ENCODE peak calls at places on chromosome 18, in five cellular contexts. One of them, this sample, is unnamed.
A peak's percentile ranks its signal among the peaks of the same experiment; 100 is the strongest.

GRCh38 chr18:13216732-13217465 is 1.7 kb upstream of the LDLRAD4 start:
- DNase-seq in NT2/D1: no peak
- DNase-seq in HCT116: no peak
- DNase-seq in K562: peak; percentile 25
- DNase-seq in SK-N-SH: peak; percentile 86
- DNase-seq in this sample: no peak

GRCh38 chr18:6270791-6271216 is 143.9 kb downstream of the L3MBTL4 start:
- DNase-seq in HCT116: no peak
- DNase-seq in K562: no peak
- DNase-seq in NT2/D1: no peak
- DNase-seq in SK-N-SH: no peak
- DNase-seq in this sample: peak; percentile 67

GRCh38 chr18:6056171-6056932 is 161.0 kb upstream of the TMEM200C start:
- DNase-seq in SK-N-SH: no peak
- DNase-seq in K562: no peak
- DNase-seq in NT2/D1: no peak
- DNase-seq in HCT116: no peak
- DNase-seq in this sample: no peak

GRCh38 chr18:24878289-24878688 is 417.9 kb downstream of the HRH4 start:
- DNase-seq in HCT116: no peak
- DNase-seq in SK-N-SH: peak; percentile 27
- DNase-seq in K562: no peak
- DNase-seq in NT2/D1: peak; percentile 22
- DNase-seq in this sample: no peak

GRCh38 chr18:13260114-13260926 is 41.8 kb downstream of the LDLRAD4 start:
- DNase-seq in SK-N-SH: no peak
- DNase-seq in K562: no peak
- DNase-seq in HCT116: no peak
- DNase-seq in NT2/D1: no peak
- DNase-seq in this sample: no peak

GRCh38 chr18:8858888-8859511 is 153.6 kb downstream of the MTCL1 start:
- DNase-seq in SK-N-SH: no peak
- DNase-seq in K562: no peak
- DNase-seq in NT2/D1: no peak
- DNase-seq in HCT116: no peak
- DNase-seq in this sample: no peak

GRCh38 chr18:50982086-50982801 is 14.4 kb downstream of the ELAC1 start:
- DNase-seq in HCT116: no peak
- DNase-seq in SK-N-SH: no peak
- DNase-seq in K562: no peak
- DNase-seq in NT2/D1: no peak
- DNase-seq in this sample: no peak

GRCh38 chr18:58004317-58004716 is 39.7 kb upstream of the NEDD4L start:
- DNase-seq in K562: no peak
- DNase-seq in HCT116: peak; percentile 60
- DNase-seq in NT2/D1: no peak
- DNase-seq in SK-N-SH: no peak
- DNase-seq in this sample: no peak

GRCh38 chr18:7878265-7879173 is 311.4 kb downstream of the PTPRM start:
- DNase-seq in SK-N-SH: no peak
- DNase-seq in HCT116: no peak
- DNase-seq in NT2/D1: peak; percentile 8
- DNase-seq in K562: no peak
- DNase-seq in this sample: no peak

GRCh38 chr18:68355637-68356036 is 359.3 kb downstream of the TMX3 start:
- DNase-seq in K562: no peak
- DNase-seq in HCT116: no peak
- DNase-seq in SK-N-SH: no peak
- DNase-seq in NT2/D1: no peak
- DNase-seq in this sample: no peak

GRCh38 chr18:78146136-78146535 is 833.5 kb upstream of the SALL3 start:
- DNase-seq in K562: no peak
- DNase-seq in HCT116: no peak
- DNase-seq in SK-N-SH: no peak
- DNase-seq in NT2/D1: no peak
- DNase-seq in this sample: no peak

GRCh38 chr18:8703181-8703638 is 2.1 kb upstream of the MTCL1 start:
- DNase-seq in NT2/D1: no peak
- DNase-seq in HCT116: no peak
- DNase-seq in SK-N-SH: no peak
- DNase-seq in K562: no peak
- DNase-seq in this sample: no peak

GRCh38 chr18:78925557-78926242 is 53.9 kb upstream of the SALL3 start:
- DNase-seq in NT2/D1: no peak
- DNase-seq in SK-N-SH: no peak
- DNase-seq in HCT116: no peak
- DNase-seq in K562: no peak
- DNase-seq in this sample: no peak

GRCh38 chr18:56836173-56836572 is 185.0 kb downstream of the WDR7 start:
- DNase-seq in HCT116: no peak
- DNase-seq in NT2/D1: no peak
- DNase-seq in K562: no peak
- DNase-seq in SK-N-SH: no peak
- DNase-seq in this sample: no peak

GRCh38 chr18:56835331-56835730 is 184.2 kb downstream of the WDR7 start:
- DNase-seq in HCT116: no peak
- DNase-seq in SK-N-SH: no peak
- DNase-seq in K562: no peak
- DNase-seq in NT2/D1: no peak
- DNase-seq in this sample: no peak

GRCh38 chr18:56831988-56832387 is 180.8 kb downstream of the WDR7 start:
- DNase-seq in NT2/D1: peak; percentile 44
- DNase-seq in K562: no peak
- DNase-seq in HCT116: no peak
- DNase-seq in SK-N-SH: no peak
- DNase-seq in this sample: no peak
- TF ChIP-seq YY1 in NT2/D1: no peak
- TF ChIP-seq YY1 in K562: no peak
- TF ChIP-seq YY1 in HCT116: no peak
- TF ChIP-seq YY1 in SK-N-SH: no peak
- TF ChIP-seq YY1 in this sample: no peak

GRCh38 chr18:23279931-23280330 is 144.6 kb downstream of the CABLES1 start:
- DNase-seq in SK-N-SH: peak; percentile 35
- DNase-seq in HCT116: no peak
- DNase-seq in NT2/D1: no peak
- DNase-seq in K562: no peak
- DNase-seq in this sample: no peak
- TF ChIP-seq YY1 in SK-N-SH: no peak
- TF ChIP-seq YY1 in HCT116: no peak
- TF ChIP-seq YY1 in NT2/D1: no peak
- TF ChIP-seq YY1 in K562: no peak
- TF ChIP-seq YY1 in this sample: no peak

GRCh38 chr18:55275042-55275897 is 312.7 kb downstream of the TCF4 start:
- DNase-seq in HCT116: no peak
- DNase-seq in NT2/D1: no peak
- DNase-seq in SK-N-SH: no peak
- DNase-seq in K562: no peak
- DNase-seq in this sample: no peak
- TF ChIP-seq YY1 in HCT116: no peak
- TF ChIP-seq YY1 in NT2/D1: no peak
- TF ChIP-seq YY1 in SK-N-SH: peak; percentile 33
- TF ChIP-seq YY1 in K562: no peak
- TF ChIP-seq YY1 in this sample: no peak

GRCh38 chr18:62402342-62402948 is 77.3 kb downstream of the TNFRSF11A start:
- DNase-seq in HCT116: no peak
- DNase-seq in K562: no peak
- DNase-seq in SK-N-SH: no peak
- DNase-seq in NT2/D1: no peak
- DNase-seq in this sample: no peak
- TF ChIP-seq YY1 in HCT116: no peak
- TF ChIP-seq YY1 in K562: no peak
- TF ChIP-seq YY1 in SK-N-SH: no peak
- TF ChIP-seq YY1 in NT2/D1: no peak
- TF ChIP-seq YY1 in this sample: no peak

GRCh38 chr18:80035997-80036396 is 1.8 kb downstream of the RBFA start:
- DNase-seq in NT2/D1: no peak
- DNase-seq in K562: peak; percentile 23
- DNase-seq in SK-N-SH: no peak
- DNase-seq in HCT116: no peak
- DNase-seq in this sample: no peak

GRCh38 chr18:80037869-80038630 is 3.8 kb downstream of the RBFA start:
- DNase-seq in K562: no peak
- DNase-seq in HCT116: no peak
- DNase-seq in SK-N-SH: no peak
- DNase-seq in NT2/D1: no peak
- DNase-seq in this sample: no peak

GRCh38 chr18:80034068-80034851 is at the start of gene RBFA:
- DNase-seq in NT2/D1: peak; percentile 91
- DNase-seq in HCT116: peak; percentile 94
- DNase-seq in SK-N-SH: peak; percentile 97
- DNase-seq in K562: peak; percentile 90
- DNase-seq in this sample: peak; percentile 94

GRCh38 chr18:80034852-80035406 is 695 bp downstream of the RBFA start:
- DNase-seq in HCT116: no peak
- DNase-seq in K562: no peak
- DNase-seq in NT2/D1: no peak
- DNase-seq in SK-N-SH: no peak
- DNase-seq in this sample: no peak

DNA sequence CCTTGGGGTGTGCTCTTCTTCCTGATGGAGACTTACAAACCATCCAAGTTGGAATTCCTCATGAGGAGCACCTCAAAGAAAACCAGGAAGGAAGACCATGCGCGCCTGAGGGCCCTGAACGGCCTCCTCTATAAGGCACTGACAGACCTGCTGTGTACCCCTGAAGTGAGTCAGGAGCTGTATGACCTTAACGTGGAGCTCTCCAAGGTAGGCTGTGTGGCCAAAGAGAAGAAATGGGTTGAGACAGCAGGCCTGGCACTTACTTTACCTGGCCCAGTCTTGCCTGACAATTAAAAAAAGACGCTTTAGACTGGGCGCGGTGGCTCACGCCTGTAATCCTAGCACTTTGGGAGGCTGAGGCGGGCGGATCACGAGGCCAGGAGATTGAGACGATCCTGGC is 3.1 kb downstream of the RBFA start:
- DNase-seq in HCT116: no peak
- DNase-seq in K562: no peak
- DNase-seq in NT2/D1: no peak
- DNase-seq in SK-N-SH: no peak
- DNase-seq in this sample: no peak
- TF ChIP-seq YY1 in HCT116: no peak
- TF ChIP-seq YY1 in K562: no peak
- TF ChIP-seq YY1 in NT2/D1: no peak
- TF ChIP-seq YY1 in SK-N-SH: no peak
- TF ChIP-seq YY1 in this sample: no peak

DNA sequence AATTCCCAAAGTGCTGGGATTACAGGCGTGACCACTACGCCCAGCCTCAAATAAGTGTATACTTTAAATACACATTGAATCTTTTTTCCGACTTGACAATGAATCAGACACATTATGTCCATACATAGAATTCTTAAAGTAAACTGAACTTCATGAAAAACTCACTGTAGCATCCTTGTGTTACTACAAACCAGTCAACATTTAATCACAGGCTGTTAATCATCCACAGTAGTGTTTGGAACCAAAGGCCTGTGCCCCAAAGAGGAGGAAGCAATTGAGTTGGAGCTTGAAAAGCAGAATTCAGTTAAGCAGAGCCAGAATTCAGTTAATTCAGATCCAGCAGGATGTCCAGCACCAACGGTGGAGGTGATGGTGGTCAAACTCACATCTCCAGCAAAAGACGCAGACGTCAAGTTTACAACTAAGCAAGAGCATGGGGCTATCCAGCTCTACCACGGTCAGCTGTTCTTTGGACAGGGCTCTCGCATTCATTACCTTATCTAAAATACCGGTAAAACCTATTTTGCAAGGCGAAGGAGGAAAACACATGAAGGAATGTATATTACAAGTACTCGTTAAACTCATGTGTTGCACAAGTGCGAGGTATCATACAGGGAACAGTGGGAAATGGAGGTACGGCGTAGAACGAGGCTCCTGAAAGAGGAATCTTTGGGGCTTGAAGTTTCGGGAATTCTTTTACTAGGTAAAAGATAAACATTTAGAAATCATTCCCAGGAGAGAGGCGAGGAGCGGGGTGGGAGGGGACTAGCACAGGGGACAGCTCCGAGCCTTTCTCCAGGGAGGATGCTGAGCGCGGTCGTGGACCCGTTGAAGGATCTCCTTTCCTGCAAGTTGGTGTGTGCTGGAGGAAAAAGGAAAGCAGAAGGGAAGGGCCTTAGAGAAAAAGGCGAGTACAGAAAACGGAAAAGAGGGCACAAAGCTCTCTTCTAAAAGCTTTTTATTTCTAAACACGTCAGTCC is 984 bp downstream of the SLC39A6 start:
- DNase-seq in K562: peak; percentile 42
- DNase-seq in SK-N-SH: peak; percentile 47
- DNase-seq in HCT116: no peak
- DNase-seq in NT2/D1: no peak
- DNase-seq in this sample: no peak
- TF ChIP-seq YY1 in K562: no peak
- TF ChIP-seq YY1 in SK-N-SH: no peak
- TF ChIP-seq YY1 in HCT116: no peak
- TF ChIP-seq YY1 in NT2/D1: no peak
- TF ChIP-seq YY1 in this sample: no peak